ENCODE peak calls at places on chromosomes 1 and 21, in eight cellular contexts. B, N, F, J, S, Y, P and G are unnamed samples.

GRCh38 chr1:8312235-8313218 is 5.4 kb upstream of the SLC45A1 start:
- DNase-seq in B (no peak), N (peak; percentile 92), F (no peak), J (peak; percentile 87), S (peak; percentile 84), Y (no peak), P (peak; percentile 82), G (peak; percentile 31)

GRCh38 chr1:226979517-226980121 is 39.5 kb downstream of the COQ8A start:
- DNase-seq in B (no peak), N (no peak), F (no peak), J (no peak), S (no peak), Y (no peak), P (peak; percentile 67), G (peak; percentile 59)

GRCh38 chr1:178052650-178053461 is 41.0 kb upstream of the RASAL2 start:
- DNase-seq in B (no peak), N (no peak), F (peak; percentile 56), J (no peak), S (no peak), Y (no peak), P (no peak), G (no peak)

GRCh38 chr1:101938681-101939080 is 58.0 kb downstream of the OLFM3 start:
- DNase-seq in B (no peak), N (no peak), F (no peak), J (no peak), S (no peak), Y (no peak), P (no peak), G (no peak)

GRCh38 chr1:93576346-93576745 is 105.3 kb downstream of the BCAR3 start:
- DNase-seq in B (no peak), N (no peak), F (no peak), J (no peak), S (no peak), Y (no peak), P (peak; percentile 51), G (peak; percentile 36)

GRCh38 chr1:47230692-47231313 is 1.2 kb downstream of the TAL1 start:
- DNase-seq in B (no peak), N (no peak), F (no peak), J (no peak), S (no peak), Y (no peak), P (no peak), G (no peak)

GRCh38 chr1:168693197-168693871 is 35.7 kb downstream of the DPT start:
- DNase-seq in B (no peak), N (peak; percentile 74), F (no peak), J (peak; percentile 74), S (no peak), Y (no peak), P (no peak), G (no peak)

GRCh38 chr1:172766462-172766861 is 107.6 kb downstream of the FASLG start:
- DNase-seq in B (no peak), N (no peak), F (no peak), J (peak; percentile 20), S (no peak), Y (no peak), P (no peak), G (no peak)

GRCh38 chr21:45972716-45973474 is 8.7 kb upstream of the COL6A1 start:
- DNase-seq in B (no peak), N (peak; percentile 54), F (no peak), J (no peak), S (no peak), Y (no peak), P (peak; percentile 74), G (peak; percentile 91)

GRCh38 chr1:1213153-1213918 is 617 bp downstream of the TNFRSF4 start:
- DNase-seq in B (no peak), N (no peak), F (no peak), J (no peak), S (no peak), Y (peak; percentile 41), P (no peak), G (peak; percentile 15)

GRCh38 chr21:38995755-38996154 is 187.5 kb downstream of the PSMG1 start:
- DNase-seq in B (no peak), N (no peak), F (no peak), J (no peak), S (no peak), Y (no peak), P (no peak), G (no peak)

GRCh38 chr1:90476411-90476810 is 240.7 kb downstream of the BARHL2 start:
- DNase-seq in B (no peak), N (no peak), F (no peak), J (no peak), S (no peak), Y (no peak), P (no peak), G (no peak)

GRCh38 chr1:194903524-194903923 is 1704.7 kb downstream of the KCNT2 start:
- DNase-seq in B (no peak), N (no peak), F (no peak), J (no peak), S (no peak), Y (no peak), P (no peak), G (no peak)

GRCh38 chr1:116273042-116273783 is 99.8 kb upstream of the ATP1A1 start:
- DNase-seq in B (no peak), N (no peak), F (no peak), J (no peak), S (no peak), Y (no peak), P (no peak), G (peak; percentile 65)

GRCh38 chr1:181490276-181490675 is 7.0 kb downstream of the CACNA1E start:
- DNase-seq in B (no peak), N (no peak), F (no peak), J (no peak), S (no peak), Y (no peak), P (no peak), G (no peak)

GRCh38 chr1:6037338-6037762 is 8.3 kb upstream of the KCNAB2 start:
- DNase-seq in B (no peak), N (no peak), F (no peak), J (no peak), S (no peak), Y (no peak), P (peak; percentile 62), G (no peak)

GRCh38 chr1:176609556-176610408 is 146.8 kb downstream of the PAPPA2 start:
- DNase-seq in B (no peak), N (peak; percentile 17), F (no peak), J (no peak), S (no peak), Y (no peak), P (no peak), G (no peak)

GRCh38 chr1:61131716-61132115 is 49.4 kb downstream of the NFIA start:
- DNase-seq in B (no peak), N (peak; percentile 29), F (no peak), J (no peak), S (no peak), Y (no peak), P (no peak), G (no peak)

GRCh38 chr1:116259665-116260064 is 113.4 kb upstream of the ATP1A1 start:
- DNase-seq in B (no peak), N (no peak), F (no peak), J (no peak), S (no peak), Y (no peak), P (no peak), G (no peak)

GRCh38 chr1:182069028-182069466 is 7.5 kb upstream of the ZNF648 start:
- DNase-seq in B (no peak), N (peak; percentile 80), F (peak; percentile 60), J (peak; percentile 52), S (peak; percentile 37), Y (no peak), P (peak; percentile 66), G (peak; percentile 36)

GRCh38 chr1:211939876-211940468 is 95.4 kb downstream of the INTS7 start:
- DNase-seq in B (no peak), N (peak; percentile 29), F (no peak), J (no peak), S (no peak), Y (no peak), P (no peak), G (no peak)

GRCh38 chr1:211386931-211387330 is 60.3 kb downstream of the TRAF5 start:
- DNase-seq in B (no peak), N (no peak), F (no peak), J (no peak), S (no peak), Y (no peak), P (no peak), G (no peak)

GRCh38 chr1:75136921-75137641 is 2.9 kb downstream of the LHX8 start:
- DNase-seq in B (no peak), N (no peak), F (peak; percentile 40), J (no peak), S (no peak), Y (no peak), P (no peak), G (no peak)

GRCh38 chr1:230105245-230105753 is 38.3 kb downstream of the GALNT2 start:
- DNase-seq in B (no peak), N (no peak), F (no peak), J (no peak), S (no peak), Y (no peak), P (no peak), G (no peak)
- H3K4me3 ChIP-seq in B (no peak overlapping the region), N (no peak overlapping the region), F (peak overlapping the region; percentile 40), J (peak overlapping the region; percentile 5), S (no peak overlapping the region), Y (no peak overlapping the region), P (peak overlapping the region; percentile 23), G (peak overlapping the region; percentile 40)

GRCh38 chr21:44927587-44928461 is 7.1 kb upstream of the ITGB2 start:
- DNase-seq in B (peak; percentile 84), N (no peak), F (peak; percentile 71), J (no peak), S (no peak), Y (peak; percentile 70), P (no peak), G (peak; percentile 46)
- H3K4me3 ChIP-seq in B (peak overlapping the region; percentile 92), N (no peak overlapping the region), F (peak overlapping the region; percentile 35), J (no peak overlapping the region), S (no peak overlapping the region), Y (peak overlapping the region; percentile 96), P (no peak overlapping the region), G (peak overlapping the region; percentile 14)

GRCh38 chr1:213989071-213989739 is 1.4 kb downstream of the PROX1 start:
- DNase-seq in B (no peak), N (peak; percentile 46), F (no peak), J (peak; percentile 55), S (no peak), Y (no peak), P (no peak), G (no peak)

GRCh38 chr1:213987876-213988638 is at the start of gene PROX1:
- DNase-seq in B (no peak), N (peak; percentile 89), F (peak; percentile 75), J (peak; percentile 92), S (peak; percentile 87), Y (no peak), P (peak; percentile 96), G (peak; percentile 78)

GRCh38 chr1:213987422-213987875 is 324 bp upstream of the PROX1 start:
- DNase-seq in B (no peak), N (no peak), F (no peak), J (no peak), S (no peak), Y (no peak), P (peak; percentile 75), G (no peak)

GRCh38 chr1:213989740-213990472 is 2.1 kb downstream of the PROX1 start:
- DNase-seq in B (no peak), N (peak; percentile 82), F (no peak), J (peak; percentile 72), S (no peak), Y (no peak), P (no peak), G (no peak)

GRCh38 chr1:213988639-213989070 is 882 bp downstream of the PROX1 start:
- DNase-seq in B (no peak), N (peak; percentile 42), F (no peak), J (peak; percentile 33), S (no peak), Y (no peak), P (no peak), G (no peak)
- H3K4me3 ChIP-seq in B (peak overlapping the region; percentile 43), N (peak overlapping the region; percentile 53), F (peak overlapping the region; percentile 77), J (peak overlapping the region; percentile 61), S (peak overlapping the region; percentile 43), Y (peak overlapping the region; percentile 52), P (peak overlapping the region; percentile 92), G (peak overlapping the region; percentile 75)

GRCh38 chr1:59029366-59029765 is 245.5 kb upstream of the JUN start:
- DNase-seq in B (no peak), N (no peak), F (no peak), J (no peak), S (no peak), Y (no peak), P (no peak), G (no peak)
- H3K4me3 ChIP-seq in B (no peak overlapping the region), N (no peak overlapping the region), F (no peak overlapping the region), J (no peak overlapping the region), S (no peak overlapping the region), Y (no peak overlapping the region), P (no peak overlapping the region), G (no peak overlapping the region)